ENCODE peak calls at places on chromosomes 6 and 20, in six cellular contexts. A is pancreas, K is cardiac muscle cell, Q is GM12878, W is tibial artery, M is left lung. Z is an unnamed sample. For H3K4me1, the result is how much of the 10 kb centered on the place peaks cover.

GRCh38 chr6:151160869-151161268 is 78.9 kb upstream of the AKAP12 start:
- DNase-seq in K (peak), W (no peak), A (no peak), Q (no peak), M (no peak), Z (no peak)

GRCh38 chr6:141878686-141879085 is 254.0 kb upstream of the GJE1 start:
- DNase-seq in W (no peak), Q (no peak), K (no peak), A (no peak), M (no peak), Z (no peak)

GRCh38 chr6:27685278-27685677 is 212.4 kb upstream of the ZNF184 start:
- DNase-seq in W (no peak), Q (no peak), K (no peak), M (no peak), A (no peak), Z (no peak)

GRCh38 chr20:10505320-10506226 is 70.5 kb downstream of the SLX4IP start:
- DNase-seq in Q (no peak), W (peak), M (no peak), A (no peak), K (no peak), Z (no peak)

GRCh38 chr20:19928379-19929360 is 88.5 kb upstream of the NAA20 start:
- DNase-seq in A (peak), K (no peak), M (peak), Q (no peak), W (no peak), Z (no peak)

GRCh38 chr6:49269190-49269589 is 193.9 kb downstream of the MMUT start:
- DNase-seq in M (no peak), Q (no peak), K (no peak), W (no peak), A (no peak), Z (no peak)

GRCh38 chr20:35398660-35399144 is 13.1 kb downstream of the UQCC1 start:
- DNase-seq in A (no peak), M (no peak), K (no peak), W (no peak), Q (no peak), Z (no peak)

GRCh38 chr6:31968326-31968725 is 3.6 kb downstream of the DXO start:
- DNase-seq in M (peak), A (no peak), K (no peak), W (peak), Q (no peak), Z (no peak)

GRCh38 chr6:85641916-85642773 is 541 bp downstream of the SYNCRIP start:
- DNase-seq in A (peak), Q (no peak), K (peak), W (peak), M (peak), Z (peak)

GRCh38 chr6:140153703-140154102 is 779.3 kb upstream of the CITED2 start:
- DNase-seq in Q (no peak), A (no peak), K (no peak), W (no peak), M (no peak), Z (no peak)

GRCh38 chr6:57313711-57314471 is 3.5 kb upstream of the PRIM2 start:
- DNase-seq in K (no peak), Q (no peak), M (no peak), W (no peak), A (no peak), Z (no peak)

GRCh38 chr20:32674362-32674789 is 635 bp upstream of the C20orf203 start:
- DNase-seq in Q (no peak), M (peak), A (no peak), W (no peak), K (peak), Z (peak)

GRCh38 chr6:17877196-17877889 is 110.1 kb downstream of the KIF13A start:
- DNase-seq in K (no peak), W (no peak), Q (no peak), M (no peak), A (no peak), Z (no peak)

GRCh38 chr6:78476561-78476960 is 390.8 kb upstream of the IRAK1BP1 start:
- DNase-seq in A (no peak), K (no peak), Q (no peak), M (no peak), W (no peak), Z (no peak)

GRCh38 chr6:659179-659578 is 2.3 kb upstream of the HUS1B start:
- DNase-seq in M (no peak), W (no peak), Q (no peak), K (no peak), A (no peak), Z (no peak)

GRCh38 chr6:159729598-159729997 is 2.3 kb downstream of the WTAP start:
- DNase-seq in M (no peak), Q (peak), K (peak), A (no peak), W (no peak), Z (no peak)

GRCh38 chr6:27565839-27566779 is 93.2 kb upstream of the ZNF184 start:
- DNase-seq in Q (no peak), W (no peak), M (no peak), K (peak), A (no peak), Z (no peak)

GRCh38 chr20:35710884-35711587 is 11.8 kb downstream of the ROMO1 start:
- DNase-seq in Q (no peak), A (no peak), W (no peak), M (no peak), K (no peak), Z (no peak)

GRCh38 chr20:35312348-35312747 is 20.1 kb upstream of the FAM83C start:
- DNase-seq in Q (peak), A (no peak), W (no peak), M (no peak), K (no peak), Z (no peak)

GRCh38 chr20:23145281-23145700 is 59.2 kb upstream of the CD93 start:
- DNase-seq in Q (no peak), A (no peak), K (no peak), W (peak), M (no peak), Z (peak)

GRCh38 chr20:50213531-50214106 is 23.0 kb downstream of the CEBPB start:
- DNase-seq in K (no peak), A (peak), W (no peak), Q (no peak), M (no peak), Z (no peak)

GRCh38 chr20:32495217-32495565 is 89.9 kb downstream of the NOL4L start:
- DNase-seq in W (no peak), A (no peak), Q (no peak), K (no peak), M (peak), Z (no peak)

GRCh38 chr20:9557411-9557810 is 43.0 kb downstream of the LAMP5 start:
- DNase-seq in Q (no peak), W (no peak), M (no peak), A (no peak), K (no peak), Z (no peak)

GRCh38 chr6:48736486-48737206 is 625.6 kb upstream of the PTCHD4 start:
- DNase-seq in M (no peak), K (no peak), A (no peak), Q (no peak), W (no peak), Z (no peak)

GRCh38 chr6:146423450-146423849 is 120.2 kb upstream of the RAB32 start:
- DNase-seq in K (no peak), M (no peak), W (no peak), A (no peak), Q (no peak), Z (no peak)

GRCh38 chr6:166441641-166442078 is 58.9 kb upstream of the MPC1 start:
- DNase-seq in A (no peak), M (peak), K (no peak), Q (no peak), W (no peak), Z (no peak)

GRCh38 chr6:21712213-21712612 is 118.7 kb downstream of the SOX4 start:
- DNase-seq in A (no peak), K (no peak), W (no peak), Q (no peak), M (no peak), Z (no peak)

GRCh38 chr6:33993653-33994052 is 152.2 kb downstream of the GRM4 start:
- DNase-seq in M (no peak), K (no peak), W (no peak), A (no peak), Q (no peak), Z (no peak)

GRCh38 chr20:52031574-52032303 is 159.8 kb downstream of the ZFP64 start:
- DNase-seq in W (no peak), M (no peak), A (no peak), Q (no peak), K (no peak), Z (no peak)

GRCh38 chr20:37741055-37741454 is 47.2 kb downstream of the CTNNBL1 start:
- DNase-seq in W (no peak), K (no peak), Q (no peak), A (no peak), M (no peak), Z (no peak)

GRCh38 chr20:14414560-14414959 is 77.1 kb upstream of the FLRT3 start:
- DNase-seq in W (no peak), M (no peak), A (no peak), K (no peak), Q (no peak), Z (no peak)

GRCh38 chr6:14274552-14275492 is 157.2 kb downstream of the CD83 start:
- DNase-seq in W (no peak), K (no peak), M (no peak), A (no peak), Q (no peak), Z (no peak)

GRCh38 chr20:38428800-38429199 is 6.3 kb downstream of the SNHG17 start:
- DNase-seq in M (no peak), Q (no peak), A (no peak), K (no peak), W (no peak), Z (no peak)

GRCh38 chr6:31087494-31088089 is 24.8 kb downstream of the C6orf15 start:
- DNase-seq in W (peak), K (peak), Q (peak), A (peak), M (peak), Z (peak)

GRCh38 chr20:45834797-45835161 is 1.2 kb downstream of the SNX21 start:
- DNase-seq in A (peak), M (no peak), W (no peak), K (no peak), Q (no peak), Z (no peak)

GRCh38 chr20:45833030-45833882 is at the start of gene SNX21:
- DNase-seq in A (no peak), W (peak), K (peak), Q (no peak), M (peak), Z (peak)

GRCh38 chr20:45835230-45836224 is 1.9 kb downstream of the SNX21 start:
- DNase-seq in M (no peak), K (no peak), A (no peak), Q (no peak), W (peak), Z (no peak)

GRCh38 chr20:45833883-45834796 is 541 bp downstream of the SNX21 start:
- DNase-seq in Q (no peak), W (peak), K (peak), M (peak), A (peak), Z (peak)

GRCh38 chr20:45836841-45837240 is 3.2 kb downstream of the SNX21 start:
- DNase-seq in W (no peak), K (no peak), M (no peak), A (no peak), Q (no peak), Z (no peak)
- H3K27ac ChIP-seq in W (peak), K (peak), M (no peak), A (no peak), Q (no peak), Z (no peak)

GRCh38 chr6:139051396-139052070 is 23.0 kb downstream of the ABRACL start:
- DNase-seq in W (no peak), K (no peak), Q (no peak), A (no peak), M (no peak), Z (no peak)

GRCh38 chr6:139054001-139054400 is 25.5 kb downstream of the ABRACL start:
- DNase-seq in K (no peak), Q (no peak), A (no peak), W (no peak), M (no peak), Z (no peak)

GRCh38 chr6:139047677-139048076 is 19.1 kb downstream of the ABRACL start:
- DNase-seq in M (no peak), A (no peak), W (no peak), Q (no peak), K (no peak), Z (no peak)

DNA sequence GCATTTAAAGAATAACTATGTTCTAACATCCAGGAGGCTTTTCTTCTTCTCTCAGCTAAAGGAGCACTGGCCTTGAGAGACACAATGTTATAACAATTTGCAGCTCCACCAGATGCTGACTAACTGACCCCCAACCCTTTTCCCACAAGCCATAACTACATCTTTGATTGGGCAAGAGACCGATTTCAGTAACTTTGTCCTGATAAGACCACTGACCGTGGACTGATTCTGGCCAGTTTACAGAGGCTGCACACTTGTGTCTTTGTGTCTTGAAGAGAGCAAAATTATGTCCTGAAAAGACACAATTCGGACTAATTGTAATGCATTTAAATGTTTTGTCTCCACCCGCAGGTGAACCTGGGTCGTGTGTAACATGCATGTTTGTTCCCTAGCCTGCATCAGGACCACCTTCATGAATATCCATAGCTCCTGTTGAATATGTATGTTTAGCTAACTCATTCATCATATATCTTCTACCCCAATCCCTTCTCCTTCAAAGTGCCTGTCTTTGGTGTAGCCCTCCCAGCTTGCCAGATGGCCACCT is 22.3 kb downstream of the ABRACL start:
- DNase-seq in W (no peak), Q (no peak), M (no peak), K (no peak), A (no peak), Z (no peak)
- TF ChIP-seq CTCF in W (no peak), Q (no peak), M (no peak), K (no peak), A (no peak), Z (peak)

GRCh38 chr6:113010590-113010989 is 663.5 kb downstream of the RFPL4B start:
- DNase-seq in Q (no peak), K (no peak), M (no peak), A (no peak), W (no peak), Z (no peak)

GRCh38 chr6:113009682-113010081 is 662.6 kb downstream of the RFPL4B start:
- DNase-seq in Q (no peak), W (no peak), A (no peak), K (no peak), M (no peak), Z (no peak)

GRCh38 chr6:113011803-113012202 is 664.7 kb downstream of the RFPL4B start:
- DNase-seq in A (no peak), K (no peak), M (no peak), W (no peak), Q (no peak), Z (no peak)

GRCh38 chr6:113010181-113010580 is 663.1 kb downstream of the RFPL4B start:
- DNase-seq in A (no peak), W (no peak), K (no peak), M (no peak), Q (no peak), Z (no peak)

GRCh38 chr6:113011389-113011788 is 664.3 kb downstream of the RFPL4B start:
- DNase-seq in Q (no peak), A (no peak), W (no peak), M (no peak), K (no peak), Z (no peak)
- H3K4me1 ChIP-seq in Q (under half), A (under half), W (under half), M (under half), K (under half), Z (under half)

GRCh38 chr6:142913036-142913510 is 31.9 kb downstream of the HIVEP2 start:
- DNase-seq in K (no peak), W (no peak), A (no peak), Q (peak), M (no peak), Z (no peak)
- H3K27ac ChIP-seq in K (no peak), W (no peak), A (no peak), Q (peak), M (peak), Z (peak)

DNA sequence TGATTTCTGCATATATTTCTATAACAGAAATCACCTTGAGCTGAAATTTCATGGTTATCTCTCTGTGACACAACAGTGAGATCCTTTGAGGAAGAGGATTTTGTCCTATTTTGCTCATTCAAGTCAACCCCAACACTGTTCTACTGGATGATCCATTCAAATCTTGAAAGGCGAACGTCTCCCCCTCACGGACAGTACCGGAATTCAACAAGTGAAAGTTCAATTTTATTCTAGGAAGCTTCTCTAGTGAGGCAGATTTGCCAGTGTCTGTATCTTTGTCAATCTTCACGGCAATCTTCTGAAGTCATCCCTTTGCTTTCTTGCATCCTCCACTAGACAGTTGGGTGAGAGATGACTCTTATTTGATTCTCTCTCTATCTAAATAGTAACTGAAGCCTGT is 91.7 kb upstream of the PDE7B start:
- DNase-seq in M (no peak), W (no peak), A (no peak), K (no peak), Q (no peak), Z (no peak)
- TF ChIP-seq CTCF in M (no peak), W (no peak), A (no peak), K (peak), Q (no peak), Z (no peak)

DNA sequence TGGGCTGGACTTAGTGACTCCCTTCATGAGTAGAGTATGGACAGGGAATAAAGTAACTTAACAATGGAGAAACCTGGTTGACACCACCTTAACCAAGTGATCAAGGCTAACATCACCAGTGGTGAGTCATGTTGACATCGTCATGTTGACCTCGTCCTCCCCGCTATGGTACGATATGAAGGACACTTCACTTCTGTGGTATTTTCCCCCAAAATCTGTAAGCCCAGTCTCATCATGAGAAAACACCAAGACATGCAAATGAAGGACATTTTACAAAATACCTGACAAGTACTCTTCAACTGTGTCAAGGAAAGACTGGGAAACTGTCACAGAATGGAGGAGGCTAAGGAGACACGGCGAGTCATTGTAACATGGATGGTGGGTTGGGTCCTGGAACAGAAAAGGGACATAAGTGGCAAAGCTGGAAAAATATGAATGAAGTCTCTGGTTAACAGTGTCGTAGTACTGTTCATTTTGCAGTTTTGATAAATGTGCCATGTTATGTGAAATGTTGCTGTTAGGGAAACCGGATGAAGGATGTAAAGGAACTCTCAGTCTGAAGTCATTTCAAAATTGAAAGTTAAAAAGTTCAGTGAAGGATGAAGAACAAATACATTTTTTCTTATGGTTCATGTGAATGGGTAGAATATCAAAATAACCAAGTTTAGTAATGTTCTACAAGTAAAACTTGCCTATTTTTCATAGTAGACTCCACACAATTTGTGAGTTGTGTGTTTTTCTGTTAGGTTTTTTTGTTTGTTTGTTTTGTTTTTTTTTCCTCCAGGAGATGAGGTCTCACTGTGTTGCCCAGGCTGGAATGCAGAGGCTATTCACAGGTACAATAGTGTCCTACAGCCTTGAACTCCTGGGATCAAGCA is 247.5 kb downstream of the TMEM242 start:
- DNase-seq in Q (peak), A (no peak), K (no peak), M (no peak), W (no peak), Z (no peak)
- H3K4me1 ChIP-seq in Q (under half), A (under half), K (under half), M (under half), W (under half), Z (under half)

GRCh38 chr6:55423933-55424332 is 96.7 kb downstream of the GFRAL start:
- DNase-seq in M (no peak), K (no peak), Q (no peak), A (no peak), W (no peak), Z (no peak)
- H3K27ac ChIP-seq in M (no peak), K (no peak), Q (no peak), A (no peak), W (no peak), Z (no peak)

GRCh38 chr6:144683216-144684070 is 398.3 kb downstream of the UTRN start:
- DNase-seq in W (no peak), A (no peak), Q (no peak), K (no peak), M (no peak), Z (no peak)
- TF ChIP-seq CTCF in W (no peak), A (no peak), Q (no peak), K (no peak), M (no peak), Z (no peak)

DNA sequence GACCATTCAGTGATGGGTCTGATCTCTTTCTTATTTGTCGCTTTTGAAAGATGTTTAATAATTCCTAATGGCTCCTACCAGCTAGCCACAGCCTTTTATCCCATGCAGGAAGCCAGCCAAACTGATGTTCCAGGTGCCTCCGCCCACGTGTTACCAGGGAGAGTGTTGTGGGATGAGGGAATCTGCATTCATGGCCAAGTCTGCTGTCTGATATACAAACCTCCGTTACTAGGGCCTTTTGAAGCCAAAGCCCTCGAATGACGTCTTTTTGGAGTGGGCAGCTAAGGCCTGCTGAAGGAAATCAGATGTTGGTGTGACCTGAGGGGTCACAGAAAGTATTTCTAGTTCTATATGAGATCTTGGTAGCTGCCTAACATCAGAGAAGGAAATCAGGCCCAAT is 21.3 kb downstream of the STK35 start:
- DNase-seq in Q (no peak), K (no peak), W (no peak), M (no peak), A (no peak), Z (no peak)
- H3K4me1 ChIP-seq in Q (under half), K (under half), W (under half), M (under half), A (under half), Z (under half)

GRCh38 chr6:152587473-152587872 is 49.7 kb downstream of the SYNE1 start:
- DNase-seq in W (no peak), Q (no peak), A (no peak), M (no peak), K (no peak), Z (no peak)
- H3K27ac ChIP-seq in W (no peak), Q (no peak), A (no peak), M (peak), K (no peak), Z (no peak)